ENCODE peak calls at places on chromosomes 2 and 18, in eight cellular contexts. Z, M, O, J, F, C, I and E are unnamed samples.

GRCh38 chr2:232333361-232334135 is 45.0 kb upstream of the ALPP start:
- DNase-seq in O (no peak), J (no peak), C (peak), M (no peak), I (no peak), F (peak), Z (no peak), E (peak)

GRCh38 chr18:35076556-35076955 is 35.3 kb downstream of the MAPRE2 start:
- DNase-seq in I (peak), C (no peak), J (no peak), F (peak), M (no peak), Z (no peak), O (no peak), E (no peak)

GRCh38 chr2:96262306-96262705 is 3.5 kb downstream of the TMEM127 start:
- DNase-seq in C (no peak), O (no peak), J (no peak), M (no peak), F (no peak), I (no peak), Z (no peak), E (no peak)

GRCh38 chr2:183079335-183079775 is 808 bp downstream of the DUSP19 start:
- DNase-seq in O (no peak), M (no peak), Z (no peak), J (no peak), C (no peak), F (no peak), I (no peak), E (peak)

GRCh38 chr2:30936924-30937323 is 129.7 kb upstream of the CAPN13 start:
- DNase-seq in C (no peak), F (no peak), J (no peak), O (no peak), Z (no peak), M (no peak), I (no peak), E (no peak)

GRCh38 chr2:152493945-152494528 is 159.1 kb downstream of the FMNL2 start:
- DNase-seq in I (no peak), J (no peak), Z (no peak), O (no peak), M (no peak), C (peak), F (no peak), E (no peak)

GRCh38 chr18:22728481-22729105 is 204.5 kb upstream of the RBBP8 start:
- DNase-seq in M (no peak), F (no peak), I (no peak), J (no peak), Z (no peak), O (no peak), C (no peak), E (no peak)

GRCh38 chr2:156630579-156631337 is 194.6 kb downstream of the GPD2 start:
- DNase-seq in I (no peak), O (no peak), C (no peak), M (no peak), F (no peak), Z (no peak), J (no peak), E (no peak)

GRCh38 chr2:240237609-240238151 is 97.2 kb upstream of the OTOS start:
- DNase-seq in F (peak), M (no peak), I (no peak), O (no peak), J (no peak), C (no peak), Z (no peak), E (peak)

GRCh38 chr2:30511122-30512083 is 64.4 kb downstream of the LCLAT1 start:
- DNase-seq in Z (no peak), I (peak), O (no peak), M (no peak), J (no peak), F (peak), C (peak), E (no peak)

GRCh38 chr2:235675678-235676535 is 182.1 kb downstream of the AGAP1 start:
- DNase-seq in I (no peak), Z (no peak), M (no peak), O (no peak), J (no peak), C (no peak), F (peak), E (no peak)

GRCh38 chr2:109258905-109259540 is 130.0 kb downstream of the SH3RF3 start:
- DNase-seq in J (no peak), O (no peak), I (no peak), F (no peak), C (no peak), M (no peak), Z (no peak), E (no peak)

GRCh38 chr2:45506756-45507155 is 104.3 kb downstream of the SRBD1 start:
- DNase-seq in M (no peak), Z (no peak), J (no peak), F (no peak), C (no peak), I (no peak), O (no peak), E (no peak)

GRCh38 chr2:205411558-205411957 is 270.7 kb upstream of the NRP2 start:
- DNase-seq in Z (no peak), I (no peak), C (no peak), F (no peak), O (peak), M (no peak), J (no peak), E (peak)

GRCh38 chr2:98502556-98503335 is 58.1 kb downstream of the INPP4A start:
- DNase-seq in J (no peak), F (peak), I (no peak), O (no peak), M (no peak), C (no peak), Z (no peak), E (no peak)

GRCh38 chr18:37574113-37574512 is 8.5 kb upstream of the CELF4 start:
- DNase-seq in C (no peak), F (no peak), M (no peak), O (no peak), Z (no peak), I (no peak), J (no peak), E (no peak)

GRCh38 chr2:128401680-128402079 is 83.0 kb upstream of the HS6ST1 start:
- DNase-seq in C (no peak), M (no peak), I (no peak), F (no peak), Z (no peak), O (no peak), J (no peak), E (no peak)

GRCh38 chr18:75395137-75395536 is 32.4 kb downstream of the SMIM21 start:
- DNase-seq in O (no peak), M (no peak), J (no peak), I (no peak), Z (no peak), C (no peak), F (no peak), E (no peak)

GRCh38 chr2:240823449-240824336 is 3.7 kb upstream of the KIF1A start:
- DNase-seq in O (no peak), F (no peak), M (no peak), C (no peak), J (no peak), Z (no peak), I (no peak), E (no peak)

GRCh38 chr2:193556766-193557470 is 1362.2 kb upstream of the TMEFF2 start:
- DNase-seq in M (no peak), C (no peak), Z (no peak), O (no peak), I (no peak), F (peak), J (no peak), E (no peak)